ENCODE peak calls at places on chromosomes 2 and 18, in four cellular contexts. D is neural crest cell, O is GM10248, L is fibroblast of pulmonary artery. K is an unnamed sample.

GRCh38 chr2:175080479-175080878 is 75.3 kb upstream of the CHN1 start:
- DNase-seq in D (no peak), O (no peak), L (no peak), K (peak; percentile 32)

GRCh38 chr2:50620783-50621182 is 411.1 kb downstream of the NRXN1 start:
- DNase-seq in D (no peak), O (no peak), L (no peak), K (no peak)

GRCh38 chr2:231884438-231885140 is 41.6 kb downstream of the NPPC start:
- DNase-seq in D (no peak), O (no peak), L (no peak), K (no peak)

GRCh38 chr2:192544371-192544955 is 349.7 kb upstream of the TMEFF2 start:
- DNase-seq in D (no peak), O (no peak), L (peak; percentile 57), K (peak; percentile 91)

GRCh38 chr2:238974061-238974460 is 126.2 kb downstream of the TWIST2 start:
- DNase-seq in D (no peak), O (no peak), L (peak; percentile 57), K (peak; percentile 43)

GRCh38 chr2:78887436-78887835 is 138.1 kb upstream of the REG3G start:
- DNase-seq in D (no peak), O (no peak), L (no peak), K (no peak)

GRCh38 chr2:166647935-166648334 is 153.9 kb upstream of the SCN7A start:
- DNase-seq in D (no peak), O (no peak), L (no peak), K (no peak)

GRCh38 chr2:29322011-29322410 is 206.8 kb downstream of the CLIP4 start:
- DNase-seq in D (no peak), O (no peak), L (peak; percentile 21), K (peak; percentile 42)

GRCh38 chr2:3173031-3173430 is 204.6 kb downstream of the EIPR1 start:
- DNase-seq in D (no peak), O (no peak), L (no peak), K (no peak)

GRCh38 chr2:231190531-231191197 is 7.8 kb upstream of the ARMC9 start:
- DNase-seq in D (no peak), O (no peak), L (no peak), K (peak; percentile 15)

GRCh38 chr2:117858892-117859531 is 44.5 kb downstream of the DDX18 start:
- DNase-seq in D (no peak), O (peak; percentile 10), L (no peak), K (no peak)
- TF ChIP-seq CTCF in D (no peak), O (no peak), L (no peak), K (no peak)

DNA sequence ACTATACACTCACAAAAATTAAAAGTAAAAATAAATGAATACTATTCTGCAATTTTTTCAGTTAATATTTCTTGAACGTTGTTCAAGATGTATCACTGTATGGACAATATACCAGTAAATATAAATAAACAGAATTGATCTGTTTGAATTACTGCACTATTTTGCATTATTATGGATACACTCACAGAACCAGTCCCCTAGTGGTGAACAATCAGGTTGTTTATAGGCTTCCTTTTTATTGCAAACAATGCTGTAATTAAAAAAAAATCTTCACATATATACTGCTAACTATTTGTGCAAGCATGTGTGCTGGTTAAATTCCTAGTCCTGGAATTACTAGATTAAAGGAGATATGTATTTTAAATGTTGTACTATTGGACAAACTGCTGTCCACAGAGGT is 306.0 kb downstream of the FBXO15 start:
- DNase-seq in D (no peak), O (no peak), L (peak; percentile 17), K (peak; percentile 12)
- TF ChIP-seq CTCF in D (peak; percentile 48), O (no peak), L (peak; percentile 42), K (peak; percentile 38)

GRCh38 chr2:36515538-36515937 is 82.4 kb downstream of the FEZ2 start:
- DNase-seq in D (no peak), O (no peak), L (no peak), K (no peak)
- TF ChIP-seq CTCF in D (no peak), O (no peak), L (no peak), K (no peak)

GRCh38 chr2:126886201-126886905 is 12.3 kb upstream of the TEX51 start:
- DNase-seq in D (peak; percentile 65), O (peak; percentile 85), L (peak; percentile 58), K (peak; percentile 3)
- TF ChIP-seq CTCF in D (peak; percentile 77), O (peak; percentile 65), L (peak; percentile 39), K (no peak)

DNA sequence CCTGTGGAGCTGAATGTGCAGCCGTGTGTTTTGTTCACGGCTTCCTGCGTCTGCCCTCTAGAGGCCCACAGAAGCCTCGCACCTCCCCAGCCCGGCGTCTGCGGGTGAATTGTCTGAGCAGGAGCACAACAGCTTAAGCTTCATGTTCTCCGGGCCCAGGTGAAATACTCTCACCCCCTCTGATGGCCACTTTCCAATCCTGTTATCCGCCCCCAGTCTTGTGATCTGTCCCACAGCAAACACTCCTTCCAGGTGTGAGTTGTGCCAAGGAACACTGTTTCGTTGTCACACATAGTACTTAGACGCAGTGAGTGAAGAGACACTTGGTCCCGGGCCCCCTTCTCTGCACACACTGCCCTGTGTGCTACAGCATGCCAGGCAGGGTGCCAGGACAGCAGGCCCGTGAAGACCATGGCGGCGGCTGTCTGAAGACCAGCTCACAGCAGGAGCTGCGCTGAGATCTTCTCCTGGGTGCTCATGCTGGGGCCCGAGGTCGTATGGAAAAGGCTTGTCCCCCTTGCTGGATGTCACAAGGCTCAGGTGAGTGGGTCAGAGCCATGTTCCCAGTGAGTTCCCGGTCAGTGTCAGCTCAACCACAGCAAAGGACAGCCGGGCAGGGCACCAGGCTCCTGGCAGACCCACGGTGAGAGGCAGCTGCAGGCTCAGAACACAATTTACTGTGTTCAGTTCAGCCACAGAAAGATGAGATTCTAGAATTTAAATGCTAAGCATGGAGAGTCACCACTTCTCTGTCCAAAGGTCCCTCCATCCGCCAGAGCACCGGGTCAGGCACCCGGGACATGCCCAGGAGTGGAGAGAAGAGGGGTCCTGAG is 6.8 kb upstream of the PXDN start:
- DNase-seq in D (peak; percentile 64), O (peak; percentile 45), L (peak; percentile 89), K (peak; percentile 77)
- TF ChIP-seq CTCF in D (peak; percentile 81), O (peak; percentile 66), L (peak; percentile 96), K (peak; percentile 92)

GRCh38 chr18:49845629-49846252 is 32.4 kb upstream of the ACAA2 start:
- DNase-seq in D (no peak), O (no peak), L (no peak), K (no peak)

GRCh38 chr18:49844903-49845302 is 31.6 kb upstream of the ACAA2 start:
- DNase-seq in D (no peak), O (no peak), L (no peak), K (no peak)

GRCh38 chr18:49843131-49843530 is 29.8 kb upstream of the ACAA2 start:
- DNase-seq in D (no peak), O (no peak), L (no peak), K (no peak)

GRCh38 chr18:49842656-49843055 is 29.3 kb upstream of the ACAA2 start:
- DNase-seq in D (no peak), O (no peak), L (no peak), K (no peak)

GRCh38 chr18:49843778-49844625 is 30.7 kb upstream of the ACAA2 start:
- DNase-seq in D (no peak), O (no peak), L (no peak), K (no peak)
- TF ChIP-seq CTCF in D (no peak), O (peak; percentile 12), L (no peak), K (no peak)

DNA sequence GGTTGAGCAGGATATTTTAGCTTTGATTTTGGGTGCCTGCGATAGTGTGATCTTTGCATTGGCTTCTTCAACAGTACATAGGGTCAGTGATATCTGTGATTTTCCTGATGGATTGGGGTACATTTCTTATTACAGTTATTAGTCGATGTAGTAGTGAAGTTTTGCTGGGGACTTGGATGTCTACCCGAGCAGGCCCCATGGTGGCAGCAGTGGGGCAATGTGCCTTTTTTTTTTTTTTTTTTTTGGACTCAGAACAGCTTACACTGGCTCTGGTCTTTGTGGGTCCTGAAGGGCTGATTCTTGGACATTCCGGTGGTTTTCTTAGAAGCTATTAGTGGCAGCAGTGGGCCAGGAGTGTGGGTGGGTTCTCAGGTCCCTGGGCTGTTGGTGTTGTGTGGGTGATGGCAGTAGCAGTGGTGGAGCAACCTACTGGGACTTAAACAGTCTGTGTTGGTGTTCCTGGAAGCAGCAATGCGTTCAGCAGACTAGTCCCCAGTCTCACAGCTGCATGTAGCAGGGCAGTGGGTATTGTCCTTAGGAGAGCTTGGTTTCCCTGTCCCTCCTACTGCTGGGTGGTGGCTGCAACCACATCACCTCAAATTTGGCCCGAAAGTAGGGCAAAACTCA is 53.7 kb upstream of the SLC4A10 start:
- DNase-seq in D (no peak), O (no peak), L (no peak), K (no peak)
- TF ChIP-seq CTCF in D (peak; percentile 33), O (no peak), L (no peak), K (peak; percentile 23)

GRCh38 chr2:183037281-183037659 is 987 bp downstream of the NCKAP1 start:
- DNase-seq in D (no peak), O (no peak), L (peak; percentile 38), K (peak; percentile 79)
- TF ChIP-seq CTCF in D (no peak), O (no peak), L (no peak), K (no peak)

K was measured in epithelial cell of esophagus.